ENCODE peak calls at places on chromosomes 3 and 15, in seven cellular contexts. C is uterus; D is NAMALWA; A is AG08395; K is stimulated activated CD4-positive, alpha-beta T cell treated with anti-CD3 and anti-CD28 coated beads, Interleukin-15, amount 100 ng/mL, for 24 hours; P is heart left ventricle; O is amniotic stem cell. Q is an unnamed sample.

GRCh38 chr15:88995449-88995848 is 82.3 kb upstream of the MFGE8 start:
- DNase-seq in C (no peak), D (no peak), A (no peak), K (no peak), P (no peak), O (no peak), Q (no peak)

GRCh38 chr3:194333212-194333980 is 17.7 kb downstream of the CPN2 start:
- DNase-seq in C (peak; percentile 80), D (peak; percentile 86), A (peak; percentile 84), K (peak; percentile 92), P (peak; percentile 88), O (no peak), Q (peak; percentile 95)

GRCh38 chr3:185409957-185410356 is 47.0 kb downstream of the MAP3K13 start:
- DNase-seq in C (no peak), D (no peak), A (no peak), K (no peak), P (no peak), O (no peak), Q (no peak)

GRCh38 chr15:62506217-62506805 is 341.2 kb upstream of the C2CD4B start:
- DNase-seq in C (no peak), D (no peak), A (peak; percentile 76), K (no peak), P (no peak), O (no peak), Q (no peak)

GRCh38 chr3:155323063-155323666 is 29.7 kb upstream of the STRIT1 start:
- DNase-seq in C (no peak), D (peak; percentile 93), A (peak; percentile 76), K (peak; percentile 5), P (no peak), O (peak; percentile 45), Q (no peak)

GRCh38 chr15:101308604-101309435 is 13.8 kb upstream of the SNRPA1 start:
- DNase-seq in C (no peak), D (no peak), A (no peak), K (no peak), P (no peak), O (no peak), Q (peak; percentile 39)

GRCh38 chr3:195133462-195133861 is 137.5 kb downstream of the XXYLT1 start:
- DNase-seq in C (no peak), D (no peak), A (peak; percentile 89), K (peak; percentile 65), P (no peak), O (no peak), Q (peak; percentile 74)

GRCh38 chr15:35693286-35693685 is 147.3 kb upstream of the DPH6 start:
- DNase-seq in C (peak; percentile 33), D (no peak), A (peak; percentile 15), K (no peak), P (no peak), O (no peak), Q (no peak)

GRCh38 chr15:91114301-91114700 is 14.2 kb downstream of the SV2B start:
- DNase-seq in C (no peak), D (no peak), A (no peak), K (no peak), P (no peak), O (no peak), Q (no peak)

GRCh38 chr15:84702961-84703482 is 12.9 kb downstream of the SEC11A start:
- DNase-seq in C (peak; percentile 76), D (no peak), A (peak; percentile 49), K (no peak), P (peak; percentile 72), O (no peak), Q (no peak)

GRCh38 chr15:85379403-85380131 is 836 bp upstream of the AKAP13 start:
- DNase-seq in C (no peak), D (peak; percentile 72), A (peak; percentile 13), K (peak; percentile 53), P (no peak), O (no peak), Q (no peak)

GRCh38 chr3:168678730-168679129 is 583.0 kb upstream of the GOLIM4 start:
- DNase-seq in C (no peak), D (no peak), A (no peak), K (no peak), P (no peak), O (no peak), Q (no peak)

GRCh38 chr3:188316723-188317070 is 162.7 kb downstream of the LPP start:
- DNase-seq in C (no peak), D (no peak), A (peak; percentile 16), K (no peak), P (no peak), O (no peak), Q (no peak)

GRCh38 chr15:64067564-64068030 is 21.3 kb upstream of the DAPK2 start:
- DNase-seq in C (peak; percentile 63), D (peak; percentile 84), A (peak; percentile 79), K (peak; percentile 73), P (peak; percentile 51), O (peak; percentile 55), Q (peak; percentile 72)

GRCh38 chr3:63914312-63914711 is 2.1 kb upstream of the SCAANT1 start:
- DNase-seq in C (peak; percentile 58), D (no peak), A (no peak), K (no peak), P (no peak), O (no peak), Q (peak; percentile 26)

GRCh38 chr3:4498446-4498845 is 5.3 kb downstream of the ITPR1 start:
- DNase-seq in C (no peak), D (no peak), A (no peak), K (no peak), P (no peak), O (no peak), Q (no peak)

GRCh38 chr3:115648559-115648958 is 25.2 kb downstream of the GAP43 start:
- DNase-seq in C (no peak), D (no peak), A (no peak), K (no peak), P (no peak), O (no peak), Q (no peak)

GRCh38 chr3:53677406-53677805 is 168.8 kb downstream of the CHDH start:
- DNase-seq in C (no peak), D (no peak), A (peak; percentile 20), K (no peak), P (no peak), O (no peak), Q (no peak)